ENCODE peak calls at places on chromosomes 3 and 15, in eight cellular contexts. G is HL-60, Q is A549, D is GM12878, I is SK-N-SH, W is K562, V is GM23338, C is HepG2. K is an unnamed sample.

GRCh38 chr3:62500556-62501294 is 127.4 kb upstream of the FEZF2 start:
- DNase-seq in G (no peak), D (no peak), W (no peak), C (no peak), V (peak), I (peak), Q (no peak), K (no peak)

GRCh38 chr15:40795019-40795418 is 11.9 kb upstream of the ZFYVE19 start:
- DNase-seq in Q (no peak), V (no peak), W (no peak), C (no peak), D (no peak), I (no peak), G (no peak), K (no peak)

GRCh38 chr15:65856821-65857455 is 12.4 kb upstream of the RAB11A start:
- DNase-seq in C (peak), W (peak), V (peak), G (no peak), I (peak), Q (peak), D (no peak), K (no peak)

GRCh38 chr3:175692256-175692655 is 833.1 kb downstream of the NAALADL2 start:
- DNase-seq in W (no peak), Q (no peak), V (no peak), G (no peak), D (no peak), I (no peak), C (no peak), K (no peak)

GRCh38 chr3:81394656-81395055 is 366.8 kb downstream of the GBE1 start:
- DNase-seq in Q (no peak), V (no peak), G (no peak), I (no peak), C (no peak), W (no peak), D (no peak), K (no peak)

GRCh38 chr3:55650011-55650410 is 162.9 kb upstream of the WNT5A start:
- DNase-seq in V (no peak), I (no peak), W (no peak), D (no peak), C (no peak), G (no peak), Q (no peak), K (no peak)

GRCh38 chr3:192875971-192876565 is 41.6 kb downstream of the MB21D2 start:
- DNase-seq in W (no peak), V (no peak), I (no peak), Q (no peak), G (no peak), D (no peak), C (peak), K (no peak)

GRCh38 chr3:60641354-60641753 is 609.9 kb downstream of the FHIT start:
- DNase-seq in C (no peak), Q (no peak), W (no peak), D (no peak), G (no peak), I (no peak), V (no peak), K (no peak)

GRCh38 chr3:129001817-129002572 is 891 bp downstream of the EFCC1 start:
- DNase-seq in D (no peak), I (peak), G (no peak), W (no peak), C (no peak), V (peak), Q (no peak), K (no peak)
- H3K27ac ChIP-seq in D (no peak), I (no peak), G (no peak), W (no peak), C (no peak), V (no peak), Q (no peak), K (no peak)

GRCh38 chr3:188573286-188573928 is 419.4 kb downstream of the LPP start:
- DNase-seq in C (no peak), Q (no peak), I (no peak), G (no peak), W (no peak), V (peak), D (no peak), K (no peak)

GRCh38 chr3:188571531-188572115 is 417.7 kb downstream of the LPP start:
- DNase-seq in V (no peak), W (no peak), Q (no peak), G (no peak), D (no peak), C (no peak), I (no peak), K (no peak)

GRCh38 chr3:188575501-188575900 is 421.5 kb downstream of the LPP start:
- DNase-seq in Q (no peak), G (no peak), W (no peak), I (no peak), D (no peak), V (no peak), C (no peak), K (no peak)

GRCh38 chr3:188574885-188575284 is 420.9 kb downstream of the LPP start:
- DNase-seq in D (no peak), Q (no peak), C (no peak), G (no peak), V (no peak), W (no peak), I (no peak), K (no peak)

DNA sequence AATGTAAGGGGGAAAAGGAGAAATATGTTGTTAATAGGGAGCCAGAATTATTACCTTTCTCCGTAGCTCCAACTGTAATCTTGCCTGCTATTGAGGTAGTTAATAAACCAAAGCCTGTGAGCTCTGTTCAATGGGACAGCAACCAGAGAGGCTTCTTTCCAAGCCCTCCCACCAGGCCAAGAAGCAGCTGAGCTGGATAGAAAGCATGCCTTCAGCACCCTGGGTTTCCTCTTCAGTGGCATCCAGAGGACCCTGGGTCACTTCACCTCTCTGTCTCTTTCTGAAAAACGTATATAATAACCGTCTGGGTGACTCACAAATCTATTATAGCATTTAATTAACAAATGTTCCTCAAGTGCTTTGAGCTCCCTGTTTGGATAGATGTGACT is 420.0 kb downstream of the LPP start:
- DNase-seq in G (no peak), V (no peak), C (no peak), I (no peak), Q (no peak), D (no peak), W (no peak), K (no peak)
- TF ChIP-seq REST in G (no peak), V (no peak), C (no peak), I (peak), Q (no peak), D (no peak), W (no peak), K (no peak)

DNA sequence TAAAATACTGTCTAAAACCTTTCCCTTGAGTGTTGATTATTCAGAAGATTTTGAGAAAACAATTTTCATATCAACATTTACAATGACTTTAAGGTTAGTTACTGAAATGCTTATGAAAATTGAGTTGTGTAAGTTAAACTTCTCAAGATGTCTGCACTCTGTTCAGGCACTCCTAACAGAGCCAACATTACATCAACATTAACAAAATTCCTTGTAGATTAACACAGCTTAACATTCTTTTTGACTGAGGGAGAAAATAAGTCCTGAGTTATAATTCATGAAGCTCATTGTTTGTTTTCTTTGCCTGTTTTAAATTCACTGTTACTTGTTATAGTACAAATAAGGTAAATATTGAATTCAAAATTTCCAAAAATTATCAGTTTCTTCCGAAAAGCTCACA is 9.0 kb downstream of the ACKR4 start:
- DNase-seq in G (no peak), Q (no peak), V (no peak), W (no peak), D (no peak), I (no peak), C (no peak), K (no peak)
- H3K27ac ChIP-seq in G (no peak), Q (no peak), V (no peak), W (no peak), D (no peak), I (peak), C (no peak), K (no peak)

GRCh38 chr3:3448468-3448867 is 269.0 kb upstream of the CRBN start:
- DNase-seq in W (no peak), I (no peak), C (no peak), G (no peak), D (no peak), Q (no peak), V (no peak), K (no peak)

GRCh38 chr3:3443482-3443881 is 264.0 kb upstream of the CRBN start:
- DNase-seq in V (no peak), I (no peak), Q (no peak), C (no peak), D (no peak), W (no peak), G (no peak), K (no peak)

DNA sequence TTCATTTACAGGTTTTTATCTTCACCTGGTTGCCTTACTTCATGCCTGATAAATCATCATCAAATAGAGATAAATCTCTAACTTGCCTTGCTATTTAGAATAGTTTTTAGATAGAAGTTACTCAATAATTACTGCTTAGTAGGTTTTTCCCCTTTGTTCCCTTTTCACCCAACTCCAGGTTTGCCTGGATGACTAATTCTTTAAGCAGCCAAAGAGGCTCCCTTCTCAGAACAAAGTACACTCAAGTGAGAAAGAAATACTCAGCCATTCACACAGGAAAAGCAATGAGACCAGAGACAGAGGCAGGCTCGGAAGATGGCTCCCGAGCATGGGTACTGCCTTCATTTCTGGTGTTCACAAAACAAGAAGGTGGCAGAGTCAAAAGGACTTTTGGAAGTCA is 268.2 kb upstream of the CRBN start:
- DNase-seq in C (no peak), Q (no peak), V (no peak), G (no peak), D (no peak), W (no peak), I (no peak), K (no peak)
- TF ChIP-seq REST in C (no peak), Q (no peak), V (no peak), G (no peak), D (no peak), W (no peak), I (no peak), K (no peak)

DNA sequence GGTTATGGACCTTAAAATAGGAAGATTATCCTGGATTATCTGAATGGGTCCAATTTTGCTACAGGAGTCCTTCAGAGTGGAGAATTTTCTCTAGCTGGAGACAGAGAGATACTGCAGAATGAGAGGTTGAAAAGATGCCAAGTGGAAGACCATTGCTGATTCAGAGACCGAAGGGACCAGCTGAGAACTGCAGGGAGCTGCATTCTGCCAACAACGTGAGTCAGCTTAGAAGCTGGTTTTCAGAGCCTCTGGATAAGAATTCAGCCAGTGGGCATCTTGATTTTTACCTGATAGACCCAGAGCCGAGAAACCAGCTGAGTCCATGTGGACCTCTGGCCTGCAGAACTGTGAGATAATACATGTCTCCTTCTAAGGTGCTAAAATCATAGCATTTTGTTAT is 234.0 kb downstream of the NR2F2 start:
- DNase-seq in C (no peak), W (no peak), D (no peak), Q (no peak), I (no peak), G (no peak), V (no peak), K (no peak)
- H3K27ac ChIP-seq in C (no peak), W (no peak), D (no peak), Q (no peak), I (no peak), G (no peak), V (no peak), K (no peak)